ENCODE peak calls at places on chromosomes 2 and 18, in six cellular contexts. One of them, this sample, is unnamed.

GRCh38 chr2:68789603-68790002 is 55.0 kb downstream of the ARHGAP25 start:
- DNase-seq in PC-9: no peak
- DNase-seq in cerebellum: no peak
- DNase-seq in thyroid gland: no peak
- DNase-seq in NCI-H1436: no peak
- DNase-seq in progenitor cell of endocrine pancreas: no peak
- DNase-seq in this sample: no peak

GRCh38 chr2:228140934-228141528 is 40.5 kb downstream of the SPHKAP start:
- DNase-seq in PC-9: no peak
- DNase-seq in cerebellum: no peak
- DNase-seq in thyroid gland: no peak
- DNase-seq in NCI-H1436: no peak
- DNase-seq in progenitor cell of endocrine pancreas: no peak
- DNase-seq in this sample: no peak

GRCh38 chr2:108823286-108823685 is 36.7 kb downstream of the CCDC138 start:
- DNase-seq in PC-9: no peak
- DNase-seq in cerebellum: no peak
- DNase-seq in thyroid gland: no peak
- DNase-seq in NCI-H1436: no peak
- DNase-seq in progenitor cell of endocrine pancreas: no peak
- DNase-seq in this sample: no peak

GRCh38 chr2:204074434-204074833 is 137.9 kb downstream of the ICOS start:
- DNase-seq in PC-9: no peak
- DNase-seq in cerebellum: no peak
- DNase-seq in thyroid gland: no peak
- DNase-seq in NCI-H1436: no peak
- DNase-seq in progenitor cell of endocrine pancreas: no peak
- DNase-seq in this sample: no peak

GRCh38 chr18:74183110-74183509 is 34.8 kb downstream of the TIMM21 start:
- DNase-seq in PC-9: no peak
- DNase-seq in cerebellum: no peak
- DNase-seq in thyroid gland: no peak
- DNase-seq in NCI-H1436: peak; percentile 9
- DNase-seq in progenitor cell of endocrine pancreas: no peak
- DNase-seq in this sample: no peak

GRCh38 chr2:23803965-23804542 is 122.9 kb downstream of the ATAD2B start:
- DNase-seq in PC-9: peak; percentile 8
- DNase-seq in cerebellum: no peak
- DNase-seq in thyroid gland: peak; percentile 62
- DNase-seq in NCI-H1436: no peak
- DNase-seq in progenitor cell of endocrine pancreas: no peak
- DNase-seq in this sample: peak; percentile 23

GRCh38 chr2:95382686-95383634 is 19.5 kb upstream of the FAHD2A start:
- DNase-seq in PC-9: no peak
- DNase-seq in cerebellum: no peak
- DNase-seq in thyroid gland: peak; percentile 29
- DNase-seq in NCI-H1436: no peak
- DNase-seq in progenitor cell of endocrine pancreas: no peak
- DNase-seq in this sample: no peak

GRCh38 chr2:21118302-21118920 is 5.4 kb upstream of the TDRD15 start:
- DNase-seq in PC-9: peak; percentile 15
- DNase-seq in cerebellum: peak; percentile 15
- DNase-seq in thyroid gland: no peak
- DNase-seq in NCI-H1436: no peak
- DNase-seq in progenitor cell of endocrine pancreas: no peak
- DNase-seq in this sample: peak; percentile 37

GRCh38 chr2:8514748-8515389 is 167.0 kb upstream of the ID2 start:
- DNase-seq in PC-9: no peak
- DNase-seq in cerebellum: no peak
- DNase-seq in thyroid gland: no peak
- DNase-seq in NCI-H1436: no peak
- DNase-seq in progenitor cell of endocrine pancreas: no peak
- DNase-seq in this sample: no peak

GRCh38 chr18:5295231-5295920 is at the start of gene ZBTB14:
- DNase-seq in PC-9: peak; percentile 76
- DNase-seq in cerebellum: peak; percentile 80
- DNase-seq in thyroid gland: peak; percentile 73
- DNase-seq in NCI-H1436: peak; percentile 65
- DNase-seq in progenitor cell of endocrine pancreas: peak; percentile 62
- DNase-seq in this sample: peak; percentile 32

GRCh38 chr2:72988041-72988440 is 70.7 kb downstream of the EMX1 start:
- DNase-seq in PC-9: no peak
- DNase-seq in cerebellum: no peak
- DNase-seq in thyroid gland: no peak
- DNase-seq in NCI-H1436: no peak
- DNase-seq in progenitor cell of endocrine pancreas: no peak
- DNase-seq in this sample: no peak

GRCh38 chr2:207448006-207448405 is 81.8 kb upstream of the CREB1 start:
- DNase-seq in PC-9: no peak
- DNase-seq in cerebellum: no peak
- DNase-seq in thyroid gland: no peak
- DNase-seq in NCI-H1436: no peak
- DNase-seq in progenitor cell of endocrine pancreas: no peak
- DNase-seq in this sample: no peak

GRCh38 chr2:76257802-76258201 is 547.1 kb upstream of the GCFC2 start:
- DNase-seq in PC-9: no peak
- DNase-seq in cerebellum: no peak
- DNase-seq in thyroid gland: no peak
- DNase-seq in NCI-H1436: no peak
- DNase-seq in progenitor cell of endocrine pancreas: no peak
- DNase-seq in this sample: no peak

GRCh38 chr2:219059725-219060682 is 717 bp downstream of the IHH start:
- DNase-seq in PC-9: no peak
- DNase-seq in cerebellum: no peak
- DNase-seq in thyroid gland: no peak
- DNase-seq in NCI-H1436: no peak
- DNase-seq in progenitor cell of endocrine pancreas: no peak
- DNase-seq in this sample: no peak

GRCh38 chr2:101759162-101759561 is 61.7 kb downstream of the MAP4K4 start:
- DNase-seq in PC-9: peak; percentile 55
- DNase-seq in cerebellum: no peak
- DNase-seq in thyroid gland: no peak
- DNase-seq in NCI-H1436: no peak
- DNase-seq in progenitor cell of endocrine pancreas: no peak
- DNase-seq in this sample: no peak

GRCh38 chr2:109145286-109145685 is 16.3 kb downstream of the SH3RF3 start:
- DNase-seq in PC-9: no peak
- DNase-seq in cerebellum: no peak
- DNase-seq in thyroid gland: no peak
- DNase-seq in NCI-H1436: no peak
- DNase-seq in progenitor cell of endocrine pancreas: no peak
- DNase-seq in this sample: no peak